ENCODE peak calls at places on chromosome 20, in seven cellular contexts. F is IMR-90, H is pancreas, I is heart left ventricle, J is tibial nerve, W is cardiac muscle cell, K is stomach. M is an unnamed sample.

GRCh38 chr20:4154958-4155411 is 139.6 kb upstream of the RNF24 start:
- DNase-seq in K (peak; percentile 54), W (no peak), I (no peak), H (peak; percentile 55), J (no peak), F (no peak), M (no peak)

GRCh38 chr20:31579245-31579644 is 25.8 kb upstream of the ID1 start:
- DNase-seq in H (no peak), J (no peak), W (no peak), K (no peak), F (no peak), I (no peak), M (no peak)

GRCh38 chr20:6416371-6416770 is 293.5 kb upstream of the FERMT1 start:
- DNase-seq in K (no peak), I (no peak), H (no peak), J (no peak), F (no peak), W (no peak), M (no peak)

GRCh38 chr20:18999076-18999475 is 185.5 kb downstream of the SCP2D1 start:
- DNase-seq in I (no peak), W (no peak), K (no peak), F (no peak), J (no peak), H (no peak), M (no peak)

GRCh38 chr20:31746068-31746878 is 7.2 kb downstream of the TPX2 start:
- DNase-seq in J (no peak), W (no peak), H (no peak), F (no peak), K (no peak), I (no peak), M (no peak)

GRCh38 chr20:23206995-23207394 is 120.9 kb upstream of the CD93 start:
- DNase-seq in K (no peak), W (no peak), I (no peak), F (no peak), J (no peak), H (no peak), M (no peak)

GRCh38 chr20:20210327-20210726 is 157.6 kb upstream of the INSM1 start:
- DNase-seq in W (no peak), F (no peak), K (no peak), H (no peak), J (no peak), I (peak; percentile 22), M (no peak)

GRCh38 chr20:4626228-4626627 is 95.5 kb upstream of the PRND start:
- DNase-seq in J (no peak), K (no peak), W (no peak), I (no peak), F (no peak), H (no peak), M (no peak)

GRCh38 chr20:46000571-46001145 is 8.1 kb upstream of the MMP9 start:
- DNase-seq in H (no peak), J (no peak), K (no peak), F (no peak), W (peak; percentile 35), I (no peak), M (no peak)

GRCh38 chr20:57322476-57322875 is 7.1 kb upstream of the SPO11 start:
- DNase-seq in J (no peak), H (no peak), F (no peak), I (no peak), K (no peak), W (no peak), M (no peak)

DNA sequence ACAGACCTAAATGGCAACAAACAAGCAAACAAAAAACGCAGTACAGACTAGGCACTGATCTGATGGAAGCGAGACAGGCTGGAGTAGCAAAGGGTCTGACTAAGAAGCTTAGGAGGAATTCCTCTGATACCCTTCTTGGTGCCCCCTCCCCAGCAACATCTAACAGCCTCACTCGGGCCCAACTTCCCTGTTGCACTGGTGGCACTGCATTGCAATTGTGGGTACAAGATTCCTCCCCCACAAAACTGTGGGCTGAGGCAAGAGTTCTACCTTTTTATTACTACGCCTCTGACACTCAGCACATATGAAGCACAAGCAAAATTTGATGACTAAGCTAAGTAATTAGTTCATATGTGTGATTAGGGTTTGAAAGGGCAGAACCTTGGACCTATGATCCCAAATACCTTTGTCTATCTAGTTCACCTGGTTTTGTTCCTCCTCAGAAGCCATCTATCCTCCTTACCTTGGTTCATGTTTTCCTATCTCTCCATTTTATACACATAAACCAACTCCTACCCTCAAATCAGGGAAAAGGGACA is 83.5 kb downstream of the ZHX3 start:
- DNase-seq in F (no peak), J (no peak), H (no peak), W (no peak), K (no peak), I (no peak), M (no peak)
- H3K4me3 ChIP-seq in F (no peak overlapping the region), J (no peak overlapping the region), H (no peak overlapping the region), W (no peak overlapping the region), K (no peak overlapping the region), I (no peak overlapping the region), M (no peak overlapping the region)

GRCh38 chr20:39829713-39830112 is 859.3 kb downstream of the MAFB start:
- DNase-seq in F (no peak), W (no peak), J (no peak), K (no peak), I (no peak), H (no peak), M (no peak)

GRCh38 chr20:39825950-39826349 is 863.1 kb downstream of the MAFB start:
- DNase-seq in I (no peak), F (peak; percentile 13), K (no peak), J (no peak), W (no peak), H (no peak), M (no peak)

GRCh38 chr20:39825524-39825923 is 863.4 kb downstream of the DHX35 start:
- DNase-seq in H (no peak), J (no peak), W (no peak), F (no peak), K (no peak), I (no peak), M (no peak)

GRCh38 chr20:39830903-39831302 is 858.1 kb downstream of the MAFB start:
- DNase-seq in I (no peak), J (no peak), F (no peak), W (no peak), H (no peak), K (no peak), M (no peak)

GRCh38 chr20:39829255-39829654 is 859.8 kb downstream of the MAFB start:
- DNase-seq in H (no peak), K (no peak), W (peak; percentile 52), F (peak; percentile 41), I (no peak), J (no peak), M (no peak)
- TF ChIP-seq CTCF in H (no peak), K (no peak), W (peak; percentile 65), F (peak; percentile 73), I (peak; percentile 19), J (no peak), M (peak; percentile 43)

GRCh38 chr20:60024245-60024644 is 66.0 kb downstream of the CDH26 start:
- DNase-seq in I (no peak), J (no peak), W (no peak), H (no peak), K (no peak), F (no peak), M (no peak)

GRCh38 chr20:60022849-60023248 is 64.6 kb downstream of the CDH26 start:
- DNase-seq in I (no peak), F (no peak), J (no peak), H (no peak), W (no peak), K (no peak), M (no peak)

GRCh38 chr20:60030471-60030870 is 72.2 kb downstream of the CDH26 start:
- DNase-seq in F (no peak), H (no peak), I (no peak), J (no peak), W (no peak), K (no peak), M (no peak)

GRCh38 chr20:60024801-60025200 is 66.6 kb downstream of the CDH26 start:
- DNase-seq in W (no peak), I (no peak), H (no peak), K (no peak), F (no peak), J (no peak), M (no peak)

GRCh38 chr20:60026010-60026409 is 67.8 kb downstream of the CDH26 start:
- DNase-seq in F (no peak), J (no peak), K (no peak), I (no peak), H (no peak), W (no peak), M (no peak)
- H3K4me1 ChIP-seq in F (no peaks in the 10 kb centered on the region), J (no peaks in the 10 kb centered on the region), K (no peaks in the 10 kb centered on the region), I (no peaks in the 10 kb centered on the region), H (no peaks in the 10 kb centered on the region), W (no peaks in the 10 kb centered on the region), M (no peaks in the 10 kb centered on the region)

GRCh38 chr20:49214546-49214945 is 4.7 kb upstream of the DDX27 start:
- DNase-seq in I (no peak), J (no peak), K (no peak), H (no peak), F (no peak), W (no peak), M (no peak)

GRCh38 chr20:49216991-49217578 is 2.1 kb upstream of the DDX27 start:
- DNase-seq in F (peak; percentile 87), K (peak; percentile 98), H (peak; percentile 100), W (peak; percentile 95), J (peak; percentile 100), I (peak; percentile 92), M (peak; percentile 96)

GRCh38 chr20:49215232-49215631 is 4.0 kb upstream of the DDX27 start:
- DNase-seq in F (no peak), W (no peak), K (no peak), J (no peak), I (no peak), H (no peak), M (no peak)

GRCh38 chr20:49219091-49219923 is at the start of gene DDX27:
- DNase-seq in W (peak; percentile 99), H (peak; percentile 94), I (peak; percentile 97), F (peak; percentile 99), K (peak; percentile 99), J (peak; percentile 97), M (peak; percentile 98)

DNA sequence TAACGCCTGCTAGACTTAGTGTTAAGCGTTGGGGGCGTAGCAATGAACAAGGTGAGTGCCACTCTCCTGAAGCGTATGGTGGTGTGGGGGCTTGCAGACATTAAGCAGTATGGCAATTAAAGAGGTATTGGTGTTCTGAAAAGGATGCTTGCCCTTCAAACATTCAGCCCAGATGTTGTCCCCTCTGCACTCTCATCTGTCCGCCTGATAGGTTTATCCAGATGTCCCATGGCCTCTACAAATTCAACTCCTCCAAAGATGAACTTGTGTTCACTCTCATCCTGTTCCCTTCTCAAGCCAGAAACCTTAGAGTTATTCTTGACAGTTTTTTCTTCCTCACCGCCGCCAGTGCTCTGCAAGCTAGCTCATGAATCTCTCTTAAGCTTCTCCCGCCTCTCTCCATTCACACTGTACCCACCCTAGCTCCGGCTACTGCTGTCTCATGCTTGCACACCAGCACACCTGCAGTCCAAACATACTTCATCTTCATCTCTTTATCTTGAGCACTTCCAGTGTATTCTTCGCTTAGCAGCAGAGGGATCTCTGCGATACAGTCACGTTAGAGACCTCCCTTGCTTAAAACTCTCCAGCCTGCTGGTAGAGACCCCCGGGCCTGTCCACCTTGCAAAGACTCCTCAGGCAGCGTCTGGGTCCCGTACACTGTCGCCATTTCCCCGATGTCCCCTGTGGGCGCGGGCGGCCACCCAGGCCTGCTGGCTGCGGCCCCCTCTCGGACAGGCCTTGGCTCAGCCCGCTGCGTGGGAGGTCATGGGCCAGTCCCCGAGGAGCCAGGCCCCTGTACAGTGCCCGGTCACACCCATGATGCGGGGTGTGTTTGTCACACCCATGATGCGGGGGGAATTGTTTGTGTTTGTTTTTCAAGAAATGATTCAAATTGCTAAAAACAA is 962 bp downstream of the DDX27 start:
- DNase-seq in W (peak; percentile 3), H (no peak), F (no peak), I (no peak), J (no peak), K (no peak), M (no peak)
- H3K4me3 ChIP-seq in W (peak overlapping the region; percentile 82), H (peak overlapping the region; percentile 85), F (peak overlapping the region; percentile 76), I (peak overlapping the region; percentile 83), J (peak overlapping the region; percentile 83), K (peak overlapping the region; percentile 72), M (peak overlapping the region; percentile 97)